ENCODE peak calls at places on chromosome 22, in four cellular contexts. G is M059J, J is DMS153, T is sigmoid colon. X is an unnamed sample.

GRCh38 chr22:29195118-29195963 is 10.4 kb upstream of the EMID1 start:
- DNase-seq in T (peak; percentile 44), J (no peak), G (no peak), X (no peak)

GRCh38 chr22:46806789-46807188 is 44.3 kb downstream of the TBC1D22A start:
- DNase-seq in T (no peak), J (no peak), G (no peak), X (no peak)

GRCh38 chr22:48270731-48271130 is 1508.3 kb downstream of the TBC1D22A start:
- DNase-seq in J (no peak), G (no peak), T (no peak), X (no peak)

GRCh38 chr22:49664371-49664881 is 163.2 kb downstream of the BRD1 start:
- DNase-seq in T (peak; percentile 51), J (no peak), G (no peak), X (no peak)

GRCh38 chr22:21657361-21658118 is 8.3 kb upstream of the PPIL2 start:
- DNase-seq in J (peak; percentile 88), G (peak; percentile 70), T (no peak), X (no peak)

GRCh38 chr22:36853407-36854099 is 7.3 kb upstream of the NCF4 start:
- DNase-seq in T (no peak), G (peak; percentile 48), J (peak; percentile 60), X (peak; percentile 41)

GRCh38 chr22:39144101-39144815 is 8.2 kb downstream of the CBX7 start:
- DNase-seq in J (no peak), G (peak; percentile 31), T (peak; percentile 66), X (no peak)

GRCh38 chr22:27835446-27835845 is 33.9 kb upstream of the MN1 start:
- DNase-seq in G (no peak), T (peak; percentile 24), J (no peak), X (no peak)

GRCh38 chr22:17792289-17792688 is 18.0 kb upstream of the BID start:
- DNase-seq in J (no peak), G (no peak), T (no peak), X (no peak)

GRCh38 chr22:22655452-22656108 is 11.2 kb downstream of the GGTLC2 start:
- DNase-seq in J (no peak), G (peak; percentile 44), T (no peak), X (no peak)

GRCh38 chr22:50506611-50507420 is 686 bp downstream of the LMF2 start:
- DNase-seq in G (no peak), T (peak; percentile 82), J (no peak), X (no peak)

GRCh38 chr22:46799626-46800025 is 37.2 kb downstream of the TBC1D22A start:
- DNase-seq in J (no peak), G (no peak), T (peak; percentile 49), X (no peak)

GRCh38 chr22:38850941-38851849 is 7.4 kb upstream of the NPTXR start:
- DNase-seq in J (no peak), G (peak; percentile 83), T (no peak), X (no peak)

GRCh38 chr22:49602481-49602880 is 225.2 kb downstream of the BRD1 start:
- DNase-seq in G (no peak), T (peak; percentile 37), J (no peak), X (no peak)

GRCh38 chr22:26952004-26952403 is 294.6 kb downstream of the MIAT start:
- DNase-seq in J (no peak), G (no peak), T (no peak), X (no peak)

GRCh38 chr22:45163074-45163416 is 680 bp upstream of the NUP50 start:
- DNase-seq in G (peak; percentile 16), T (peak; percentile 71), J (no peak), X (no peak)

GRCh38 chr22:41538583-41538982 is 5.7 kb downstream of the POLR3H start:
- DNase-seq in T (no peak), J (no peak), G (no peak), X (no peak)

GRCh38 chr22:48758021-48758561 is 1069.6 kb downstream of the BRD1 start:
- DNase-seq in T (peak; percentile 48), G (no peak), J (peak; percentile 65), X (no peak)

GRCh38 chr22:47126344-47126811 is 363.9 kb downstream of the TBC1D22A start:
- DNase-seq in J (no peak), T (no peak), G (no peak), X (no peak)